ENCODE peak calls at places on chromosome 13, in ten cellular contexts. F is activated effector memory CD4-positive, alpha-beta T cell treated with Interleukin-2 at 50 U/mL for 16 hours; K is AG04449; W is DMS153; A is retina; M is iris pigment epithelial cell; Q is AG09319; I is NCI-H82; Z is ELR; H is stimulated activated CD4-positive, alpha-beta T cell treated with anti-CD3 and anti-CD28 coated beads, Interleukin-1b, Interleukin-23, amount 100 ng/mL, for 1 hour. D is an unnamed sample.

GRCh38 chr13:44576396-44577235 is 486 bp upstream of the TSC22D1 start:
- DNase-seq in Q (no peak), A (peak; percentile 88), F (no peak), H (peak; percentile 2), Z (no peak), W (no peak), M (no peak), I (peak; percentile 65), K (no peak), D (no peak)

GRCh38 chr13:27619711-27620376 is 485 bp downstream of the LNX2 start:
- DNase-seq in K (no peak), F (no peak), Z (peak; percentile 53), Q (no peak), I (peak; percentile 71), A (no peak), W (no peak), H (no peak), M (peak; percentile 38), D (peak; percentile 34)

GRCh38 chr13:80244574-80244973 is 96.4 kb downstream of the SPRY2 start:
- DNase-seq in A (no peak), K (no peak), H (no peak), M (no peak), F (no peak), W (no peak), Q (no peak), I (no peak), Z (no peak), D (no peak)

GRCh38 chr13:99542788-99543406 is 41.6 kb downstream of the TM9SF2 start:
- DNase-seq in K (no peak), Z (no peak), M (no peak), H (no peak), F (peak; percentile 35), I (no peak), Q (no peak), A (peak; percentile 14), W (no peak), D (peak; percentile 53)

GRCh38 chr13:45393941-45394570 is 24.1 kb downstream of the SLC25A30 start:
- DNase-seq in K (no peak), F (no peak), A (no peak), M (peak; percentile 58), Z (peak; percentile 68), Q (no peak), I (peak; percentile 83), W (peak; percentile 21), H (no peak), D (no peak)

GRCh38 chr13:29454931-29455481 is 140.5 kb downstream of the SLC7A1 start:
- DNase-seq in M (peak; percentile 41), F (no peak), W (no peak), Z (peak; percentile 75), K (no peak), Q (no peak), A (no peak), H (no peak), I (peak; percentile 72), D (no peak)

GRCh38 chr13:27839809-27840467 is 47.7 kb downstream of the GSX1 start:
- DNase-seq in I (no peak), H (no peak), A (no peak), W (no peak), Q (no peak), K (no peak), Z (peak; percentile 32), F (no peak), M (no peak), D (no peak)

GRCh38 chr13:41960195-41960699 is 662 bp downstream of the VWA8 start:
- DNase-seq in I (peak; percentile 75), H (no peak), A (no peak), K (no peak), W (no peak), M (peak; percentile 34), Q (no peak), Z (peak; percentile 69), F (no peak), D (no peak)

GRCh38 chr13:23804166-23804565 is 85.0 kb downstream of the MIPEP start:
- DNase-seq in H (no peak), Z (no peak), Q (no peak), A (no peak), K (no peak), F (no peak), M (no peak), I (no peak), W (no peak), D (no peak)

GRCh38 chr13:33184530-33184929 is 101.0 kb downstream of the STARD13 start:
- DNase-seq in M (no peak), H (no peak), A (no peak), I (no peak), Q (no peak), K (no peak), W (no peak), F (no peak), Z (no peak), D (no peak)

D was measured in activated T-helper 1 cell treated with anti-CD3 and anti-CD28 coated beads, Interleukin-12 subunit alpha, Interleukin-12 subunit beta, Interleukin-2, Interleukin-4 antibody, amounts not matched to agents 30 ng/mL and 10 ng/mL and 1 ng/mL, durations not matched to agents 14 hours and 24 hours and 36 hours.